ENCODE peak calls at places on chromosome 16, in six cellular contexts. H is neuronal stem cell, K is IMR-90, D is mesenchymal stem cell, O is trophoblast cell, V is H9. C is an unnamed sample.

GRCh38 chr16:19745286-19746018 is 27.4 kb downstream of the IQCK start:
- DNase-seq in H (no peak), K (peak; percentile 71), D (no peak), O (no peak), V (no peak), C (no peak)

GRCh38 chr16:3538222-3538621 is 37.4 kb downstream of the CLUAP1 start:
- DNase-seq in H (no peak), K (no peak), D (no peak), O (no peak), V (no peak), C (no peak)

GRCh38 chr16:14399397-14400284 is 230.4 kb downstream of the PARN start:
- DNase-seq in H (no peak), K (peak; percentile 62), D (peak; percentile 77), O (peak; percentile 46), V (no peak), C (no peak)

GRCh38 chr16:71626858-71627213 is 852 bp downstream of the MARVELD3 start:
- DNase-seq in H (no peak), K (no peak), D (no peak), O (no peak), V (peak; percentile 76), C (no peak)

GRCh38 chr16:2439598-2439997 is 10.4 kb downstream of the CCNF start:
- DNase-seq in H (no peak), K (no peak), D (no peak), O (no peak), V (no peak), C (no peak)

GRCh38 chr16:3195975-3196374 is 8.0 kb downstream of the OR1F1 start:
- DNase-seq in H (no peak), K (no peak), D (no peak), O (no peak), V (no peak), C (no peak)

GRCh38 chr16:1108299-1109252 is 12.5 kb upstream of the C1QTNF8 start:
- DNase-seq in H (no peak), K (peak; percentile 0), D (no peak), O (no peak), V (no peak), C (no peak)

GRCh38 chr16:3461120-3461519 is 17.6 kb downstream of the NAA60 start:
- DNase-seq in H (no peak), K (no peak), D (no peak), O (no peak), V (no peak), C (no peak)

GRCh38 chr16:1707193-1707790 is 1.3 kb downstream of the MAPK8IP3 start:
- DNase-seq in H (no peak), K (peak; percentile 40), D (peak; percentile 62), O (peak; percentile 39), V (no peak), C (no peak)

GRCh38 chr16:83989300-83989699 is 21.3 kb downstream of the NECAB2 start:
- DNase-seq in H (no peak), K (no peak), D (no peak), O (no peak), V (no peak), C (no peak)

GRCh38 chr16:85321856-85322271 is 209.6 kb upstream of the CIBAR2 start:
- DNase-seq in H (no peak), K (peak; percentile 89), D (peak; percentile 78), O (no peak), V (no peak), C (no peak)

GRCh38 chr16:27924411-27925118 is 138.9 kb downstream of the GSG1L start:
- DNase-seq in H (no peak), K (no peak), D (no peak), O (no peak), V (no peak), C (no peak)

GRCh38 chr16:73122604-73123386 is 74.9 kb upstream of the ZFHX3 start:
- DNase-seq in H (no peak), K (no peak), D (no peak), O (no peak), V (no peak), C (no peak)

GRCh38 chr16:49158029-49158642 is 123.5 kb downstream of the CBLN1 start:
- DNase-seq in H (peak; percentile 82), K (peak; percentile 33), D (peak; percentile 2), O (peak; percentile 59), V (peak; percentile 60), C (no peak)

GRCh38 chr16:8945626-8946296 is 17.9 kb downstream of the USP7 start:
- DNase-seq in H (no peak), K (no peak), D (no peak), O (no peak), V (no peak), C (no peak)

GRCh38 chr16:84117482-84117843 is 721 bp upstream of the MBTPS1 start:
- DNase-seq in H (peak; percentile 20), K (peak; percentile 31), D (peak; percentile 63), O (peak; percentile 33), V (no peak), C (no peak)

GRCh38 chr16:89723279-89724250 is 2.2 kb downstream of the ZNF276 start:
- DNase-seq in H (no peak), K (peak; percentile 14), D (no peak), O (no peak), V (no peak), C (no peak)

GRCh38 chr16:7171151-7171550 is 161.5 kb upstream of the RBFOX1 start:
- DNase-seq in H (no peak), K (no peak), D (no peak), O (no peak), V (no peak), C (no peak)

GRCh38 chr16:22123759-22124490 is 31.6 kb downstream of the VWA3A start:
- DNase-seq in H (no peak), K (no peak), D (no peak), O (no peak), V (no peak), C (no peak)

GRCh38 chr16:30078744-30079143 is 3.0 kb downstream of the PPP4C start:
- DNase-seq in H (no peak), K (no peak), D (no peak), O (no peak), V (no peak), C (no peak)

GRCh38 chr16:81928975-81929374 is 82.3 kb downstream of the SDR42E1 start:
- DNase-seq in H (no peak), K (no peak), D (no peak), O (no peak), V (no peak), C (no peak)

GRCh38 chr16:5041604-5042133 is 7.9 kb upstream of the NAGPA start:
- DNase-seq in H (no peak), K (peak; percentile 83), D (peak; percentile 70), O (peak; percentile 54), V (no peak), C (no peak)

GRCh38 chr16:57391708-57392107 is 12.9 kb upstream of the CCL17 start:
- DNase-seq in H (no peak), K (no peak), D (no peak), O (no peak), V (no peak), C (no peak)

GRCh38 chr16:25121824-25122600 is 10.5 kb downstream of the LCMT1 start:
- DNase-seq in H (no peak), K (no peak), D (no peak), O (no peak), V (no peak), C (no peak)

GRCh38 chr16:6095414-6095813 is 997.8 kb upstream of the EEF2KMT start:
- DNase-seq in H (no peak), K (no peak), D (no peak), O (no peak), V (no peak), C (no peak)

DNA sequence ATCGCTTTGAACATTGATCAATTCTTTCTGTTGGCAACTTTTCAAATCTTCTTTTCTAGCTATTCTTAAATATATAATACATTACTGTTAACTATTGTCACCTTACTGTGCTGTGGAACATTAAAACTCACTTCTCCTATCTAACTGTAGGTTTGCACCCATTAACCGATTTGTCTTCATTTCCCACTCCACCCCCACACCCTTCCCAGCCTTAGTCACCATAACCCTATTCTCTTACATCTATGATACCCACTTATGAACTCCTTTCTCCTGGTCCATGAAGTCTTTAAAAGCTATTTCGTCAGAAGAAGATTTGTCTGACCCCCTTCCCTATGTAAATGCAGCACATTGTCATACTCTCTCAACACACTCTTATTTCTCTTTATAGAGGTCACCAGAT is 993.4 kb upstream of the EEF2KMT start:
- DNase-seq in H (no peak), K (no peak), D (no peak), O (no peak), V (no peak), C (no peak)
- H4K91ac ChIP-seq in H (no peak overlapping the region), K (no peak overlapping the region), D (no peak overlapping the region), O (no peak overlapping the region), V (no peak overlapping the region), C (no peak overlapping the region)

DNA sequence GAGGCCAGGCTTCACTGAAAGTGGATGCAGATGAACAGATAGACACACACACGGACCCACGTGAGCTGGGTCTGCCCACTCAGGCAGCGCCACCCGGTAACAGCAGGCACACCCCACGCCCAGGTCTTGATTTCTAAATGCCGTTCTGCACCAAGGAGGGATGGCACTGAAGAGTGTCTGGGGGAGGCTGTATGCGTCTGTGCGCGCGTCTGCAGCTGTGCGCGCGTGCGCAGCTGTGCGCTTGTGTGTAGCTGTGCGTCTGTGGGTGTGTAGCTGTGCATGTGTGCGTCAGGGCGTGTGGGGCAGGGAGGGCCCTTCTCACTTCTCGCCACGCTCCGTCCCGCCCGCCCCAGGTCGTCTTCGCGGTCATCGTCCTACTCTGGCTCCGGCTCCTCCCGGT is 15.5 kb upstream of the IL17C start:
- DNase-seq in H (no peak), K (no peak), D (no peak), O (no peak), V (no peak), C (no peak)
- H4K91ac ChIP-seq in H (no peak overlapping the region), K (no peak overlapping the region), D (no peak overlapping the region), O (no peak overlapping the region), V (no peak overlapping the region), C (no peak overlapping the region)

GRCh38 chr16:68921654-68922053 is 78.3 kb downstream of the TANGO6 start:
- DNase-seq in H (no peak), K (peak; percentile 75), D (peak; percentile 20), O (peak; percentile 94), V (no peak), C (no peak)

GRCh38 chr16:68915561-68915960 is 72.2 kb downstream of the TANGO6 start:
- DNase-seq in H (no peak), K (no peak), D (no peak), O (peak; percentile 49), V (no peak), C (no peak)

GRCh38 chr16:68923116-68923515 is 79.8 kb downstream of the TANGO6 start:
- DNase-seq in H (no peak), K (no peak), D (no peak), O (peak; percentile 17), V (no peak), C (no peak)

GRCh38 chr16:68917541-68917940 is 74.2 kb downstream of the TANGO6 start:
- DNase-seq in H (no peak), K (no peak), D (no peak), O (no peak), V (no peak), C (no peak)

GRCh38 chr16:68920349-68920748 is 77.0 kb downstream of the TANGO6 start:
- DNase-seq in H (no peak), K (no peak), D (no peak), O (peak; percentile 80), V (no peak), C (no peak)
- H4K91ac ChIP-seq in H (no peak overlapping the region), K (no peak overlapping the region), D (no peak overlapping the region), O (no peak overlapping the region), V (no peak overlapping the region), C (no peak overlapping the region)

DNA sequence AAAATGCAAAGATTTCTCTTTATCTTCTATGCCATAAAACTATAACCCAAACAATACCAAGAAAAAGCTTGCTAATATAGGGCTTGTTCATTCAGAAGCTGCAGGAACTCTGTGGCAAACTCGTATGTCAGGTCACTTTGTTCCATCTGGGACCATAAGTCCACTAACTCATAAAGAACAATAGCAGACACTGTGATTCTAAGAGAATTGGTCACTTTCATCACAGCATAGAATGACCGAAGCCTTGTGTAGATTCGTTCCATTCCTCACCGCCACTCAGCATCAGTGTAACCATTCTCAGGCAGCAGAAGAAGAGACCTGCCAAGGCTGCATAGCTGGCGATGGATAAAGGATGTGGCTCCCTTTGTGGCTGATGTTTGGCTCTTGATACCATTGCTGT is 30.3 kb upstream of the VAT1L start:
- DNase-seq in H (no peak), K (no peak), D (no peak), O (no peak), V (no peak), C (no peak)
- H4K91ac ChIP-seq in H (no peak overlapping the region), K (no peak overlapping the region), D (no peak overlapping the region), O (no peak overlapping the region), V (no peak overlapping the region), C (no peak overlapping the region)

C was measured in H1.